ENCODE peak calls at places on chromosomes 11 and 22, in ten cellular contexts. V is tibial artery, W is progenitor cell of endocrine pancreas, R is GM12865, O is mucosa of descending colon, I is Caco-2, N is adrenal gland, D is heart right ventricle, F is brain microvascular endothelial cell, L is WTC11. C is an unnamed sample.

GRCh38 chr22:39675907-39676306 is 105.4 kb downstream of the CACNA1I start:
- DNase-seq in V (no peak), W (no peak), R (no peak), O (no peak), I (no peak), N (no peak), D (no peak), F (no peak), L (no peak), C (no peak)

GRCh38 chr11:88480217-88480616 is 142.7 kb upstream of the CTSC start:
- DNase-seq in V (no peak), W (no peak), R (no peak), O (no peak), I (no peak), N (peak), D (no peak), F (peak), L (no peak), C (no peak)

GRCh38 chr11:72373163-72373562 is 61.2 kb downstream of the CLPB start:
- DNase-seq in V (no peak), W (no peak), R (no peak), O (no peak), I (no peak), N (no peak), D (no peak), F (no peak), L (no peak), C (no peak)

GRCh38 chr11:46330887-46331652 is 16.2 kb upstream of the DGKZ start:
- DNase-seq in V (no peak), W (no peak), R (no peak), O (no peak), I (no peak), N (no peak), D (no peak), F (no peak), L (no peak), C (peak)

GRCh38 chr11:59283825-59284772 is 71.4 kb upstream of the MPEG1 start:
- DNase-seq in V (no peak), W (no peak), R (peak), O (no peak), I (no peak), N (peak), D (no peak), F (peak), L (peak), C (peak)

GRCh38 chr22:28923826-28924732 is 40.7 kb downstream of the ZNRF3 start:
- DNase-seq in V (no peak), W (no peak), R (no peak), O (peak), I (peak), N (peak), D (peak), F (no peak), L (no peak), C (no peak)

GRCh38 chr11:100830978-100831732 is 144.1 kb downstream of the ARHGAP42 start:
- DNase-seq in V (no peak), W (no peak), R (no peak), O (no peak), I (no peak), N (no peak), D (no peak), F (peak), L (no peak), C (no peak)

GRCh38 chr11:102473543-102473942 is 21.0 kb upstream of the TMEM123 start:
- DNase-seq in V (no peak), W (no peak), R (no peak), O (peak), I (no peak), N (no peak), D (no peak), F (no peak), L (no peak), C (peak)

GRCh38 chr11:117944554-117944953 is 15.4 kb upstream of the TMPRSS13 start:
- DNase-seq in V (no peak), W (no peak), R (peak), O (no peak), I (no peak), N (no peak), D (no peak), F (no peak), L (no peak), C (no peak)

GRCh38 chr11:117942255-117942654 is 13.1 kb upstream of the TMPRSS13 start:
- DNase-seq in V (no peak), W (no peak), R (no peak), O (no peak), I (no peak), N (no peak), D (no peak), F (no peak), L (no peak), C (no peak)

GRCh38 chr11:117946196-117946841 is 17.1 kb upstream of the TMPRSS13 start:
- DNase-seq in V (no peak), W (no peak), R (no peak), O (no peak), I (no peak), N (no peak), D (no peak), F (no peak), L (no peak), C (no peak)

GRCh38 chr11:117946842-117947526 is 17.8 kb upstream of the TMPRSS13 start:
- DNase-seq in V (peak), W (peak), R (peak), O (peak), I (peak), N (peak), D (peak), F (peak), L (peak), C (peak)

GRCh38 chr11:117945047-117945820 is 16.0 kb upstream of the TMPRSS13 start:
- DNase-seq in V (no peak), W (no peak), R (peak), O (no peak), I (no peak), N (no peak), D (no peak), F (no peak), L (no peak), C (no peak)
- TF ChIP-seq CTCF in V (no peak), W (peak), R (no peak), O (no peak), I (peak), N (no peak), D (no peak), F (peak), L (peak), C (peak)

GRCh38 chr22:44930711-44931035 is 79.1 kb downstream of the PHF21B start:
- DNase-seq in V (no peak), W (no peak), R (no peak), O (no peak), I (no peak), N (no peak), D (no peak), F (no peak), L (no peak), C (no peak)
- TF ChIP-seq CTCF in V (no peak), W (no peak), R (no peak), O (no peak), I (no peak), N (no peak), D (no peak), F (no peak), L (no peak), C (no peak)

DNA sequence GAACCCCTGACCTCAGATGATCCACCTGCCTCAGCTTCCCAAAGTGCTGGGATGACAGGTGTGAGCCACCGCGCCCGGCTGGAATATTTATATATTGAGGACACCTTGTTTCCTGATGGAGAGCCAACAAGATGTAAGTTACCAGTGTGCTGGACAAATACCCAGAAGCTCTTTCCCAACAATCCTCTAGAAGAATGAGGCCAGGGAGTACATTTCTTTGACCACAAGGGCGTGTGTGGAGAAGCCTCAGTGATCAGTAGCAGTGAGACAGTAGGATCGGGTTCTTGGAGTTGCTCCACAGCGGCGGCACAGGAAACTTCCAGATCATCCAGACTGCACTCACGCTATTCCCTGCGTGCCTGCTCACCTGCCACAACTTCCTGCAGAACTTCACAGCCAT is 10.3 kb upstream of the POLA2 start:
- DNase-seq in V (no peak), W (no peak), R (no peak), O (no peak), I (no peak), N (no peak), D (no peak), F (no peak), L (no peak), C (no peak)
- TF ChIP-seq CTCF in V (no peak), W (no peak), R (no peak), O (no peak), I (no peak), N (no peak), D (no peak), F (no peak), L (no peak), C (no peak)

GRCh38 chr11:123304828-123305530 is 109.9 kb upstream of the CLMP start:
- DNase-seq in V (no peak), W (no peak), R (peak), O (no peak), I (no peak), N (no peak), D (peak), F (no peak), L (no peak), C (no peak)
- TF ChIP-seq CTCF in V (no peak), W (peak), R (peak), O (no peak), I (peak), N (no peak), D (no peak), F (peak), L (no peak), C (no peak)

DNA sequence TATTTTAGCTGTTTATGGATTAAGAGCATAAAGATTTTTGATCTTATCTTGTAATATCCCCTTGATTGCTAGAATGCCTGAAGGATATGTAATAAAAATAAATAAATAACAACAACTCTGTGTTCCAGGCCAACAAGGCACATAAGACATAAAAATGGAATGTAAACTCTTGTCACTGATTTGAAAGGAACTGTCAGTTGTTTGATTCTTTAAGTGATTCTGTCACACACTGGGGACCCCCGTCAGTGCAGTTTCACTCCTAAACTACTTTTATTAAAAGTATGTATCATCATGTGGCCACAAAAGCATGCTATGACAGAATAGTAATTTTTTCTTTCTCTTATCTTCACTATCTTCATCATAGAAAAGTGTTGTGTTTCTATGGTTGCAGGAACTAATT is 572.4 kb downstream of the CNTN5 start:
- DNase-seq in V (no peak), W (no peak), R (no peak), O (no peak), I (no peak), N (no peak), D (no peak), F (no peak), L (no peak), C (no peak)
- TF ChIP-seq CTCF in V (no peak), W (no peak), R (no peak), O (no peak), I (no peak), N (no peak), D (no peak), F (no peak), L (no peak), C (no peak)

GRCh38 chr11:120335928-120336640 is at the start of gene ARHGEF12:
- DNase-seq in V (peak), W (peak), R (peak), O (peak), I (peak), N (peak), D (peak), F (peak), L (peak), C (peak)
- TF ChIP-seq CTCF in V (peak), W (peak), R (peak), O (no peak), I (peak), N (peak), D (peak), F (peak), L (no peak), C (no peak)

C was measured in activated CD8-positive, alpha-beta T cell treated with anti-CD3 and anti-CD28 coated beads for 36 hours.